ENCODE peak calls at places on chromosome 17, in six cellular contexts. U is skeletal muscle cell, O is lung, P is AG20443, X is H4, Y is WTC11. K is an unnamed sample.
A peak's percentile ranks its signal among the peaks of the same experiment; 100 is the strongest.

GRCh38 chr17:29263916-29264315 is 17.3 kb downstream of the CRYBA1 start:
- DNase-seq in P (no peak), O (no peak), X (no peak), Y (no peak), U (no peak), K (no peak)

GRCh38 chr17:74525781-74526288 is 5.4 kb downstream of the CD300LB start:
- DNase-seq in O (no peak), U (no peak), X (no peak), Y (no peak), P (peak; percentile 3), K (no peak)

GRCh38 chr17:76410328-76410965 is 26.0 kb downstream of the SPHK1 start:
- DNase-seq in Y (no peak), O (no peak), U (no peak), X (no peak), P (no peak), K (no peak)

GRCh38 chr17:31272236-31272635 is 24.8 kb downstream of the OMG start:
- DNase-seq in P (no peak), X (no peak), Y (no peak), O (no peak), U (no peak), K (no peak)

GRCh38 chr17:71793550-71793949 is 327.3 kb upstream of the SOX9 start:
- DNase-seq in O (no peak), P (no peak), X (no peak), Y (no peak), U (no peak), K (no peak)

GRCh38 chr17:60563743-60564142 is 36.2 kb upstream of the PPM1D start:
- DNase-seq in U (no peak), X (no peak), O (no peak), Y (no peak), P (no peak), K (no peak)

GRCh38 chr17:4583796-4584124 is 569 bp upstream of the SMTNL2 start:
- DNase-seq in P (no peak), U (no peak), Y (peak; percentile 60), O (no peak), X (no peak), K (peak; percentile 74)

GRCh38 chr17:1542316-1542715 is 20.3 kb downstream of the PITPNA start:
- DNase-seq in U (no peak), P (no peak), Y (no peak), X (no peak), O (no peak), K (no peak)

GRCh38 chr17:72069744-72070143 is 51.1 kb upstream of the SOX9 start:
- DNase-seq in X (no peak), Y (no peak), O (no peak), U (no peak), P (no peak), K (no peak)

GRCh38 chr17:14337596-14338079 is 36.8 kb downstream of the HS3ST3B1 start:
- DNase-seq in X (no peak), O (no peak), P (no peak), Y (no peak), U (no peak), K (no peak)

GRCh38 chr17:28120766-28121165 is 78.3 kb downstream of the NLK start:
- DNase-seq in U (no peak), O (no peak), Y (no peak), P (no peak), X (no peak), K (no peak)